ENCODE peak calls at places on chromosomes 13 and 19, in five cellular contexts. One of them, this sample, is unnamed.

GRCh38 chr13:112703935-112704633 is 14.2 kb downstream of the ATP11A start:
- DNase-seq in heart right ventricle: peak
- DNase-seq in bronchial epithelial cell: no peak
- DNase-seq in SK-N-MC: no peak
- DNase-seq in PC-9: no peak
- DNase-seq in this sample: no peak

GRCh38 chr13:113581871-113582270 is 2.7 kb upstream of the TFDP1 start:
- DNase-seq in SK-N-MC: no peak
- DNase-seq in PC-9: no peak
- DNase-seq in bronchial epithelial cell: no peak
- DNase-seq in heart right ventricle: no peak
- DNase-seq in this sample: no peak

GRCh38 chr13:93800342-93800741 is 573.7 kb downstream of the GPC6 start:
- DNase-seq in heart right ventricle: no peak
- DNase-seq in PC-9: no peak
- DNase-seq in bronchial epithelial cell: no peak
- DNase-seq in SK-N-MC: no peak
- DNase-seq in this sample: no peak

GRCh38 chr13:43196171-43196611 is 172.8 kb downstream of the DNAJC15 start:
- DNase-seq in bronchial epithelial cell: no peak
- DNase-seq in heart right ventricle: peak
- DNase-seq in PC-9: no peak
- DNase-seq in SK-N-MC: no peak
- DNase-seq in this sample: no peak

GRCh38 chr19:48553676-48554384 is 1.9 kb downstream of the SULT2B1 start:
- DNase-seq in PC-9: peak
- DNase-seq in bronchial epithelial cell: peak
- DNase-seq in heart right ventricle: no peak
- DNase-seq in SK-N-MC: no peak
- DNase-seq in this sample: no peak

GRCh38 chr13:25731511-25731910 is 320.3 kb downstream of the SHISA2 start:
- DNase-seq in heart right ventricle: no peak
- DNase-seq in SK-N-MC: no peak
- DNase-seq in bronchial epithelial cell: no peak
- DNase-seq in PC-9: no peak
- DNase-seq in this sample: no peak

GRCh38 chr13:27334774-27335490 is 64.3 kb downstream of the RASL11A start:
- DNase-seq in heart right ventricle: no peak
- DNase-seq in bronchial epithelial cell: no peak
- DNase-seq in SK-N-MC: no peak
- DNase-seq in PC-9: no peak
- DNase-seq in this sample: no peak

GRCh38 chr19:57212109-57212508 is 18.7 kb upstream of the AURKC start:
- DNase-seq in SK-N-MC: no peak
- DNase-seq in heart right ventricle: no peak
- DNase-seq in PC-9: no peak
- DNase-seq in bronchial epithelial cell: peak
- DNase-seq in this sample: no peak

GRCh38 chr13:80901111-80902014 is 560.4 kb upstream of the SPRY2 start:
- DNase-seq in heart right ventricle: no peak
- DNase-seq in bronchial epithelial cell: no peak
- DNase-seq in PC-9: no peak
- DNase-seq in SK-N-MC: no peak
- DNase-seq in this sample: no peak

GRCh38 chr13:19795956-19796355 is 13.2 kb upstream of the PSPC1 start:
- DNase-seq in bronchial epithelial cell: no peak
- DNase-seq in SK-N-MC: no peak
- DNase-seq in PC-9: no peak
- DNase-seq in heart right ventricle: no peak
- DNase-seq in this sample: no peak

GRCh38 chr13:62085832-62086231 is 670.2 kb upstream of the PCDH20 start:
- DNase-seq in heart right ventricle: no peak
- DNase-seq in SK-N-MC: no peak
- DNase-seq in PC-9: no peak
- DNase-seq in bronchial epithelial cell: no peak
- DNase-seq in this sample: no peak

GRCh38 chr13:73394066-73394465 is 335.3 kb downstream of the KLF5 start:
- DNase-seq in bronchial epithelial cell: peak
- DNase-seq in heart right ventricle: no peak
- DNase-seq in SK-N-MC: no peak
- DNase-seq in PC-9: no peak
- DNase-seq in this sample: no peak

GRCh38 chr19:2602391-2603181 is 99.9 kb downstream of the GNG7 start:
- DNase-seq in PC-9: peak
- DNase-seq in bronchial epithelial cell: peak
- DNase-seq in SK-N-MC: no peak
- DNase-seq in heart right ventricle: peak
- DNase-seq in this sample: no peak

GRCh38 chr19:2607712-2608601 is 94.5 kb downstream of the GNG7 start:
- DNase-seq in heart right ventricle: no peak
- DNase-seq in SK-N-MC: no peak
- DNase-seq in bronchial epithelial cell: no peak
- DNase-seq in PC-9: no peak
- DNase-seq in this sample: peak

GRCh38 chr19:2600914-2601870 is 101.3 kb downstream of the GNG7 start:
- DNase-seq in SK-N-MC: no peak
- DNase-seq in heart right ventricle: no peak
- DNase-seq in bronchial epithelial cell: no peak
- DNase-seq in PC-9: no peak
- DNase-seq in this sample: no peak

GRCh38 chr19:2604747-2605329 is 97.7 kb downstream of the GNG7 start:
- DNase-seq in bronchial epithelial cell: no peak
- DNase-seq in SK-N-MC: no peak
- DNase-seq in PC-9: no peak
- DNase-seq in heart right ventricle: no peak
- DNase-seq in this sample: no peak

DNA sequence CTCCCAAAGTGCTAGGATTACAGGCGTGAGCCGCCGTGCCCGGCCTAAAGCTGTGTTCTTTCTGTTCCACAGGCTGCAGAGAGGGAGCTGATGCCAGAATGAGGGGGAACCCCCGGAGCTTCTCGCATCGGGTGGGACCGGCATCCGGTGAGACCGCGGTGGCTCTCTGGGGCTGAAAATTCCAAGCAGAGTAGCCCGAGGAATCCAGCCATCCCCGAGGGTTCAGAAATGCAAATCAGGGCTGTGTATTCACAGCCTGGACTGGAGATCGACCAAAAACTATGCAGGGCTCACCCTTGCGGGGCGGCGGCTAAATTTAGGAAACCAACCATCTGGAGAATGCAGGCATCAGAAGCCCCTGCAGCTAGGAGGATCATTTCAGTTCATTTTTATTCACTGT is 99.2 kb downstream of the GNG7 start:
- DNase-seq in bronchial epithelial cell: no peak
- DNase-seq in SK-N-MC: no peak
- DNase-seq in PC-9: no peak
- DNase-seq in heart right ventricle: peak
- DNase-seq in this sample: no peak
- H3K4me3 ChIP-seq in bronchial epithelial cell: no peak
- H3K4me3 ChIP-seq in SK-N-MC: peak
- H3K4me3 ChIP-seq in PC-9: no peak
- H3K4me3 ChIP-seq in heart right ventricle: peak
- H3K4me3 ChIP-seq in this sample: no peak

GRCh38 chr19:4970558-4971423 is 1.9 kb downstream of the KDM4B start:
- DNase-seq in bronchial epithelial cell: peak
- DNase-seq in PC-9: no peak
- DNase-seq in SK-N-MC: no peak
- DNase-seq in heart right ventricle: no peak
- DNase-seq in this sample: peak

GRCh38 chr19:4972509-4973230 is 3.8 kb downstream of the KDM4B start:
- DNase-seq in PC-9: peak
- DNase-seq in bronchial epithelial cell: peak
- DNase-seq in heart right ventricle: no peak
- DNase-seq in SK-N-MC: no peak
- DNase-seq in this sample: no peak

GRCh38 chr19:4971816-4972495 is 3.0 kb downstream of the KDM4B start:
- DNase-seq in SK-N-MC: no peak
- DNase-seq in PC-9: no peak
- DNase-seq in heart right ventricle: no peak
- DNase-seq in bronchial epithelial cell: no peak
- DNase-seq in this sample: no peak

GRCh38 chr19:4969772-4970531 is 1.0 kb downstream of the KDM4B start:
- DNase-seq in bronchial epithelial cell: peak
- DNase-seq in heart right ventricle: no peak
- DNase-seq in SK-N-MC: no peak
- DNase-seq in PC-9: no peak
- DNase-seq in this sample: peak

GRCh38 chr19:4971424-4971793 is 2.5 kb downstream of the KDM4B start:
- DNase-seq in bronchial epithelial cell: peak
- DNase-seq in SK-N-MC: no peak
- DNase-seq in heart right ventricle: no peak
- DNase-seq in PC-9: peak
- DNase-seq in this sample: no peak
- H3K4me3 ChIP-seq in bronchial epithelial cell: peak
- H3K4me3 ChIP-seq in SK-N-MC: no peak
- H3K4me3 ChIP-seq in heart right ventricle: peak
- H3K4me3 ChIP-seq in PC-9: no peak
- H3K4me3 ChIP-seq in this sample: peak

DNA sequence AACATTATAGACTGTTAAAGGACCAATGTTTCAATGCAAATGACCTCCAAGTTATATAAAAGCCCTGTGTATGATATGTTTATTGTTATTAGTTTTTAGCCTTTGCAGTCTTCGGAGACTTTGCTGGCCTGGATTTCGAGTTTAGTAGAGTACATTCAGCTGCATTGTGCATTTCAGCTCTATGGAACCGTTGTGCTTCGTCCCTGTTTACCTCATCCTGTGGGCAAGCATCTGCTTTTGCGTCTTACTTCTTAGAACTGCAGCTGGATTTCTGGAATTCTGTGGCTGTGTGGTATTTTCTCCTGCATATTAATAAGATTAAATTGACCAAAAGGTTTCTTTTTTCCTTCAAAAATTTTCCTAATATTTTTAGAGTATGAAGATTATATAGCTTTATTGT is 138.6 kb downstream of the KCNRG start:
- DNase-seq in bronchial epithelial cell: no peak
- DNase-seq in heart right ventricle: no peak
- DNase-seq in SK-N-MC: no peak
- DNase-seq in PC-9: no peak
- DNase-seq in this sample: no peak
- H3K4me3 ChIP-seq in bronchial epithelial cell: no peak
- H3K4me3 ChIP-seq in heart right ventricle: no peak
- H3K4me3 ChIP-seq in SK-N-MC: no peak
- H3K4me3 ChIP-seq in PC-9: no peak
- H3K4me3 ChIP-seq in this sample: no peak

DNA sequence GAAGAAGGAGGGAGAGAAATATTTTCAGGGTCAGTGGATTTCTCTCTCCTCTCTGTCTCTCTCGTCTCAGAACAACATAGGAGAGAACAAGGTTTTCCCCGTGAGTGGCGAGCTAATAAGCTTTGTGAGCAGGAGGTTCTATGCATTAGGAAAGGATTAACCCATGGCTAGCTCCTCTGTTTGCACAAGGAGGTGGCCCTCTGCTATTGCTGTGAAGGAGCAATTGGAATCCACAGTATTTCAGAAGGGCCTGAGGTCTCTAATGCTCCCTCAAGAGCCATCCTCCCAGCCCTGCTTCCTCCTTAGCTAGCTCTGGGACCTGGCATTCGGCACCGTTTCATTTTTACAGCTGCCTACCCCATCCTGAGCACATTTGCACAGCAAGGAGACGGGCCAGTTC is 288.9 kb upstream of the MAB21L1 start:
- DNase-seq in heart right ventricle: no peak
- DNase-seq in bronchial epithelial cell: no peak
- DNase-seq in SK-N-MC: no peak
- DNase-seq in PC-9: no peak
- DNase-seq in this sample: no peak
- H3K4me3 ChIP-seq in heart right ventricle: no peak
- H3K4me3 ChIP-seq in bronchial epithelial cell: no peak
- H3K4me3 ChIP-seq in SK-N-MC: no peak
- H3K4me3 ChIP-seq in PC-9: no peak
- H3K4me3 ChIP-seq in this sample: no peak

GRCh38 chr19:3178973-3179738 is 587 bp downstream of the S1PR4 start:
- DNase-seq in SK-N-MC: no peak
- DNase-seq in bronchial epithelial cell: no peak
- DNase-seq in PC-9: no peak
- DNase-seq in heart right ventricle: no peak
- DNase-seq in this sample: no peak
- H3K4me3 ChIP-seq in SK-N-MC: no peak
- H3K4me3 ChIP-seq in bronchial epithelial cell: no peak
- H3K4me3 ChIP-seq in PC-9: no peak
- H3K4me3 ChIP-seq in heart right ventricle: peak
- H3K4me3 ChIP-seq in this sample: peak

DNA sequence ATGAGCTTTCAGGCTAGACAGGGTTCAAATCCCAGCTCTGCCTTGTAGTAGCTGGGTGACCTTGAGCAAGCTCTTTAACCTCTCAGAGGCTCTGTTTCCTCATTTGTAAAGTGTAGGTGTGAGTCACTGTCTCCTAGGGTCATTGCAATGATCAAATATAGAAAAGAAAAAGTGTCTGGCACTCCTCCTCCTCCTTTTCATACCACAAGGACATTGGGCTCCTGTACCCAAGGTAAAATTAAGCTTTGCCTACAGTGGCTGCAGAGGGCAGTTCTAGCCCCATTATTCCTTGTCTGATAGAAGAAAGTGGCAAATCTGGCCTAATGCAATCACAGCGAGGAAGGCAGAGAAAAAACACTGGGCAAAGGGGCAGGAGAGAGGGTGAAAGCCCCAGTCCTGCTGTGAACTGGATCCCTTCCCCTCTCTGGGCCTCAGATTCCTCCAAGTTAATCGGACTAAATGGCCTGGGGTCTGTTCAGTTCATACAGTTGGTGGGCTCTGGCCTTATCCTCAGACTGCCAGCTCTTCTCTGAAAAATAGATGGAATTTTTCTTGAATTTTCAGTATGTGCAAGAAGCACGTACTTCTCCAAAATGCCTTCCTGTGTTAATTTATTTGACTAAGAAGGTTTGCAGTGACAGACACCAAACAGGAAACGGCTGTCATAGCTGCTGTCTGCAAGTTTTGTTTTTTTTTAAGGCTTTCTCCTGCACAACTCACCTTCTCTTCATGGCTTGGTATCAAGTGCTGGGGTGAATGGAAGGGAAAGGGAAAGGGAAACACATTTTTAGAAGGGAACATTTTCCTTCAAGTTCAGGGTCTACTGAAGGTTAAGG is 35.3 kb downstream of the RGCC start:
- DNase-seq in heart right ventricle: no peak
- DNase-seq in PC-9: no peak
- DNase-seq in SK-N-MC: no peak
- DNase-seq in bronchial epithelial cell: no peak
- DNase-seq in this sample: peak
- H3K4me3 ChIP-seq in heart right ventricle: no peak
- H3K4me3 ChIP-seq in PC-9: no peak
- H3K4me3 ChIP-seq in SK-N-MC: no peak
- H3K4me3 ChIP-seq in bronchial epithelial cell: no peak
- H3K4me3 ChIP-seq in this sample: peak

GRCh38 chr19:10567696-10568443 is 909 bp downstream of the CDKN2D start:
- DNase-seq in PC-9: no peak
- DNase-seq in heart right ventricle: no peak
- DNase-seq in bronchial epithelial cell: no peak
- DNase-seq in SK-N-MC: no peak
- DNase-seq in this sample: peak
- H3K4me3 ChIP-seq in PC-9: peak
- H3K4me3 ChIP-seq in heart right ventricle: peak
- H3K4me3 ChIP-seq in bronchial epithelial cell: peak
- H3K4me3 ChIP-seq in SK-N-MC: peak
- H3K4me3 ChIP-seq in this sample: peak

DNA sequence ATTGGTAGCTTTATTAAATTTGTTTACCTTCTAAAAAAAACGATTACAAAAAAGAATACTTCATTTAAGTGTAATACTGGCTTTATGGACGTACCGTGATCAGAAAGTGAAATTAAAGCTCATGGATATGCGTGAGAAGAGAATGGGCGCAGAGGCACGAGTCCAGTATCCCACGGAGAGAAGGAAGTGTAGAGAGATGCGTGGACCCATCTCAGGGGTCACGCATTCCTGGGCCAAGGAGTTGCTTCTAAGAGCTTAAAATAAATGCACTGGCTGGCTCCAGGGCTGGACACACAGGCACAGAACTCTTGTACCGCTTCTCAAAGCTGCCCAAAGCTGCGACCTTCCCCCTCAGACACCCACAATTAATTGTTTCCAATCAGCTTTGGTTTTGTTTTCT is 8.7 kb upstream of the SPC24 start:
- DNase-seq in SK-N-MC: no peak
- DNase-seq in bronchial epithelial cell: no peak
- DNase-seq in PC-9: no peak
- DNase-seq in heart right ventricle: no peak
- DNase-seq in this sample: no peak
- H3K4me3 ChIP-seq in SK-N-MC: no peak
- H3K4me3 ChIP-seq in bronchial epithelial cell: no peak
- H3K4me3 ChIP-seq in PC-9: no peak
- H3K4me3 ChIP-seq in heart right ventricle: no peak
- H3K4me3 ChIP-seq in this sample: no peak